ENCODE peak calls at places on chromosomes 2 and 18, in nine cellular contexts. P is SK-N-SH, Q is A549, S is tibial nerve, T is sigmoid colon, M is upper lobe of left lung, C is HepG2, G is H1, U is transverse colon. J is an unnamed sample.

GRCh38 chr2:25281581-25281980 is 60.1 kb downstream of the DNMT3A start:
- DNase-seq in P (no peak), M (no peak), T (no peak), G (no peak), S (no peak), U (no peak), Q (no peak), C (no peak), J (no peak)

GRCh38 chr2:42244520-42244919 is 75.4 kb downstream of the EML4 start:
- DNase-seq in P (no peak), C (no peak), T (no peak), Q (no peak), M (no peak), S (no peak), G (no peak), U (no peak), J (no peak)

GRCh38 chr2:39124770-39125075 is 3.9 kb upstream of the SOS1 start:
- DNase-seq in U (no peak), C (no peak), P (peak), Q (no peak), M (no peak), T (no peak), S (no peak), G (no peak), J (no peak)

GRCh38 chr2:181778621-181779195 is 98.4 kb upstream of the NEUROD1 start:
- DNase-seq in U (no peak), C (no peak), P (no peak), T (no peak), Q (no peak), S (no peak), M (no peak), G (no peak), J (no peak)

GRCh38 chr2:226995625-226996041 is 159.8 kb downstream of the RHBDD1 start:
- DNase-seq in M (no peak), S (no peak), T (no peak), P (no peak), C (no peak), U (peak), Q (no peak), G (no peak), J (no peak)

GRCh38 chr2:16012626-16013501 is 72.5 kb downstream of the MYCN start:
- DNase-seq in T (no peak), U (peak), M (peak), S (no peak), G (peak), Q (no peak), C (no peak), P (no peak), J (peak)

GRCh38 chr2:114543106-114543806 is 100.8 kb downstream of the DPP10 start:
- DNase-seq in Q (no peak), T (no peak), G (no peak), P (no peak), M (peak), C (peak), U (peak), S (peak), J (no peak)

GRCh38 chr18:57432765-57433400 is 2.3 kb upstream of the ONECUT2 start:
- DNase-seq in T (no peak), M (no peak), Q (no peak), C (no peak), P (no peak), S (no peak), G (no peak), U (no peak), J (no peak)

DNA sequence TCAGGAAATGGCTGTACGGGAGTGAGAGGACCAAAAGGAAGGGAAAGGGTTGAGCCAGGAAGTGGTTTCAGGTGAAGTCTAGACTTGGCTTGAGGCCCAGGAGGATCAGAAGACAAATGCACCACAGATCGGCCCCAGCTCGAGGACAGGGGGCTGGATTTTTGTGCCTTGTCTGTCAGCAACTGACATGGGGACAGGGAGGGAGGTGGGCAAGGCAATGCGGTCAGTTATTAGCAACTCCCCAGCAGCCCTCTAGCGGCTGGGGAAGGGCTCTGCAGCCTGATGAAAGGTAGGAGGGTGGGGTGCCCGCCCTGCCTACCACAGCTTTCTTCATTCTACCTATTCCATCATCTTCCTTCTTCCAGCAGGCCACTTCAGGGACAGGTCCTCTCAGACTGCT is 50.0 kb downstream of the CPO start:
- DNase-seq in T (no peak), S (no peak), Q (peak), M (peak), G (peak), P (peak), C (peak), U (peak), J (peak)
- TF ChIP-seq EP300 in T (no peak), S (no peak), Q (no peak), M (no peak), G (no peak), P (no peak), C (no peak), U (no peak), J (no peak)

GRCh38 chr2:241003830-241004564 is 5.6 kb downstream of the SNED1 start:
- DNase-seq in C (no peak), P (no peak), Q (no peak), M (no peak), S (no peak), U (no peak), G (no peak), T (peak), J (no peak)
- TF ChIP-seq EP300 in C (no peak), P (no peak), Q (no peak), M (no peak), S (no peak), U (no peak), G (no peak), T (no peak), J (no peak)

DNA sequence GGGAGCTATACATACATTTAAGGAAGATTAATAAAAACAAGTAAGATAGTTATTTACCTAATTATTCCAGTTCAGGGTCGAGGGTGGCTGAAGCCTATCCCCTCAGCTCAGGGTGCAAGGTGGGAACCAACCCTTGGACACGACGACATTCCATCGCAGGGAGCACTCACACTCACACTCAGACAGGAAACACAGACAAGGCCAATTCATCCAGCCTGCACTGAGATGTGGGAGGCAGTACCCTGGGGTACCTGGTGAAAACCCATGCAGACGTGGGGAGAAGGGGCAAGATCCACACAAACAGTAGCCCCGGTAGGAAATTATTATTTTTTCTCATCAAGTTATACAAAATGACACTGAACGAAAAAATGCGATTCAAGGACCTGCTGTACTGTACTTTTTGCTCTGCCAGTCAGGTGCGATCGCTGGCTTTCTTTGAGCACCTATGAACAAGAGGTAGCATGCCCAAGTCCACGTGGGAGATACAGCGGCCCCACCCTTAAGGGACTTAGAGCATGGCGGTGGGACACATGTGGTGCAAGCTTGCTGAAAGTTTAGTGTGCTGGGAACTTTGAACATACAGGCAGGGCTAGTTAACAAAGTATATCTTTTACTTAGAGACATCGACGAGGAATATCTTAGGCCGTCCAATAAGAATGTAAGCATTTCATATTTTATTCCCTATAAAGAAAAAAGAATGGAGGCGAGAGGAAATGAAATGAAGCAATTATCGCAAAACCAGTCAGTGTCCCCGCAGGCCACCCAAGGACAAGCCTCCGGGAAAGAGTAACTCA is 624 bp downstream of the METTL8 start:
- DNase-seq in M (peak), U (peak), T (no peak), S (no peak), Q (peak), P (peak), C (peak), G (no peak), J (peak)
- TF ChIP-seq EP300 in M (no peak), U (no peak), T (no peak), S (no peak), Q (no peak), P (no peak), C (no peak), G (no peak), J (no peak)

GRCh38 chr2:9099341-9099751 is 95.9 kb upstream of the MBOAT2 start:
- DNase-seq in C (peak), M (no peak), S (no peak), U (no peak), T (no peak), Q (no peak), G (no peak), P (no peak), J (no peak)

GRCh38 chr2:9102861-9103662 is 99.6 kb upstream of the MBOAT2 start:
- DNase-seq in U (no peak), C (peak), G (peak), T (no peak), P (peak), M (no peak), S (no peak), Q (no peak), J (peak)

GRCh38 chr2:9103663-9104277 is 100.3 kb upstream of the MBOAT2 start:
- DNase-seq in C (no peak), U (no peak), Q (no peak), P (no peak), T (no peak), M (no peak), G (no peak), S (no peak), J (no peak)

GRCh38 chr2:9100080-9100876 is 96.8 kb upstream of the MBOAT2 start:
- DNase-seq in M (no peak), G (no peak), U (no peak), T (no peak), C (no peak), P (no peak), S (no peak), Q (no peak), J (no peak)

DNA sequence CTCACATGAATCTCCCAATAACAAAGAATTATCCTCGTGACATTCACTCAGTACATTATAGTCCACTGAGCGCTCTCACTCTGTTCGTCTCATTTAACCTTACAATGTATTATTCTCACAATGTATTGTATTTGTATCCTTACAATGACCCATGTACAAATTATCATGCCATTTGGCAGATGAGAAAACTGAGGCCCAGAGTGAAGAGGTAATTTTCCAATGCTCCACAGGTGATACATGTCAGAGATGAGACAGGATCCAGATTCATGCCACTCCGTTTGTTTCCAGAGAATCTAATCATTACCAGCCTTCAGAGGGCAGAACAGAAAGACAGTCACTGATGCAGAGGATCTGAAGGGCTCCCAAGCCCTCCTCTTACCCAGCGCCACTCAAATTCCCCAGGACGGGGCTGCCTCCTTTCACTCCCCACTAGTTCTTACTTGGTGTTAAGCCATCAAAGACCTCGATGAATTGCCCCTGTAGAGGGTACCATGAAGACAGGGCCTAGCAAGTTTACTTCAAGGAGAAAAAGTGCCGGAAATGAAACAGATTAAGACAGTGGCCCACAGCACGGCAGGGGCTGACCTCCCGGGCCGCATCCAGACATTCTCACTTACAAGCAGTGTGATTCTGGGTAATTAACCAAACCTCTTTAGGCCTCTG is 98.4 kb upstream of the MBOAT2 start:
- DNase-seq in U (no peak), M (no peak), P (no peak), C (no peak), S (no peak), Q (no peak), T (no peak), G (no peak), J (no peak)
- TF ChIP-seq EP300 in U (no peak), M (no peak), P (no peak), C (no peak), S (no peak), Q (no peak), T (no peak), G (no peak), J (no peak)

GRCh38 chr18:54888933-54889332 is 60.7 kb downstream of the RAB27B start:
- DNase-seq in S (no peak), P (no peak), U (no peak), Q (no peak), G (no peak), M (no peak), C (no peak), T (no peak), J (no peak)
- TF ChIP-seq EP300 in S (no peak), P (no peak), U (no peak), Q (no peak), G (no peak), M (no peak), C (no peak), T (no peak), J (no peak)

GRCh38 chr2:231452799-231453508 is 11.3 kb downstream of the NCL start:
- DNase-seq in U (no peak), Q (no peak), P (no peak), G (peak), S (no peak), M (no peak), C (peak), T (no peak), J (no peak)
- TF ChIP-seq EP300 in U (no peak), Q (no peak), P (no peak), G (no peak), S (no peak), M (no peak), C (no peak), T (no peak), J (no peak)

DNA sequence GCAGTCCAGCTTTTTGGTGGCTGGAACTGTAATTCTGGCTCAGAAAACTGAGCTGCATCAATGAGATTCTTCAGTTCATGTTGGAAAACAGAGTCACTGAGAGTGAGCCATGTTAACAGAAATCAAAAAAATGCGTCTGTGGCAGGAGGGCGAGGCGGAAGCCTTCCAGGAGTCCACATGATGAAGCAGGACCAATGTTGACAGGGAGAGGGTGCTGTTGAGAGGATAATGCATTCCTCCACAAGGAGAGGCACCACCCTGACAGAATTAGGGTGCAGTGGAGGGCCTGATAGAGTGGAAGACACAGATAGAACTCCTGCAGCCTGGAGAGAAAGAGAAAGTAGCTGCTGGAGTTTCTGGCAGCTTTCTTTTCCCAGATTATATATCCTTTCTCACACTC is 111.5 kb downstream of the MGAT5 start:
- DNase-seq in M (no peak), T (no peak), S (no peak), C (no peak), P (no peak), G (no peak), Q (peak), U (no peak), J (no peak)
- TF ChIP-seq EP300 in M (no peak), T (no peak), S (no peak), C (no peak), P (no peak), G (no peak), Q (no peak), U (no peak), J (no peak)